ENCODE peak calls at places on chromosomes 6 and 20, in nine cellular contexts. L is stomach, C is breast epithelium, O is Panc1, R is upper lobe of left lung, T is HepG2, F is SK-N-SH, J is H1, B is GM12878. A is an unnamed sample. For H3K4me1, the result is how much of the 10 kb centered on the place peaks cover.

GRCh38 chr20:50649587-50649986 is 41.8 kb downstream of the RIPOR3 start:
- DNase-seq in L (no peak), B (no peak), J (no peak), C (no peak), T (no peak), R (no peak), F (peak), O (no peak), A (no peak)

GRCh38 chr6:53492860-53493634 is 51.9 kb downstream of the GCLC start:
- DNase-seq in O (peak), B (no peak), R (no peak), J (no peak), F (peak), L (no peak), T (peak), C (no peak), A (no peak)

GRCh38 chr6:169320013-169320412 is 66.4 kb upstream of the THBS2 start:
- DNase-seq in O (no peak), R (no peak), C (no peak), L (no peak), B (no peak), T (no peak), F (no peak), J (no peak), A (no peak)

GRCh38 chr20:4160761-4161305 is 145.5 kb upstream of the RNF24 start:
- DNase-seq in C (no peak), R (peak), J (no peak), T (peak), F (no peak), B (no peak), L (no peak), O (no peak), A (peak)

GRCh38 chr6:17867880-17868279 is 119.6 kb downstream of the KIF13A start:
- DNase-seq in F (peak), J (no peak), C (no peak), L (no peak), B (no peak), T (peak), R (no peak), O (no peak), A (no peak)

GRCh38 chr6:17869753-17870050 is 117.7 kb downstream of the KIF13A start:
- DNase-seq in R (no peak), L (no peak), B (no peak), F (peak), T (no peak), C (no peak), J (no peak), O (no peak), A (no peak)

GRCh38 chr20:1815502-1816085 is 79.6 kb upstream of the SIRPA start:
- DNase-seq in T (no peak), B (no peak), R (no peak), J (no peak), C (no peak), L (no peak), F (no peak), O (no peak), A (no peak)

GRCh38 chr20:64056889-64057627 is 5.9 kb upstream of the TCEA2 start:
- DNase-seq in T (no peak), F (no peak), O (no peak), R (no peak), B (no peak), L (no peak), C (no peak), J (no peak), A (no peak)

GRCh38 chr20:62726716-62727583 is 18.3 kb downstream of the NTSR1 start:
- DNase-seq in O (no peak), F (no peak), B (no peak), L (no peak), R (no peak), J (no peak), T (no peak), C (no peak), A (no peak)

GRCh38 chr20:10370091-10370887 is 63.7 kb downstream of the MKKS start:
- DNase-seq in C (no peak), O (no peak), L (no peak), R (no peak), F (no peak), T (peak), B (no peak), J (no peak), A (no peak)

GRCh38 chr6:16564430-16564829 is 196.8 kb downstream of the ATXN1 start:
- DNase-seq in O (no peak), F (no peak), B (no peak), T (no peak), L (no peak), C (no peak), R (no peak), J (no peak), A (no peak)

GRCh38 chr6:129502261-129502660 is 207.7 kb downstream of the ARHGAP18 start:
- DNase-seq in L (no peak), B (no peak), R (no peak), J (no peak), C (no peak), O (no peak), F (no peak), T (no peak), A (no peak)

GRCh38 chr6:170046786-170047626 is 243.9 kb downstream of the DLL1 start:
- DNase-seq in O (no peak), T (no peak), L (peak), R (peak), J (no peak), F (no peak), C (peak), B (no peak), A (peak)

GRCh38 chr6:134979142-134979541 is 29.2 kb upstream of the ALDH8A1 start:
- DNase-seq in J (no peak), O (no peak), F (no peak), C (no peak), R (no peak), B (peak), L (no peak), T (no peak), A (no peak)

GRCh38 chr6:57316581-57317059 is 810 bp upstream of the PRIM2 start:
- DNase-seq in B (peak), F (peak), R (peak), C (peak), J (peak), L (peak), O (peak), T (peak), A (peak)
- TF ChIP-seq POLR2AphosphoS5 in B (no peak), F (peak), R (no peak), C (peak), J (no peak), L (peak), O (no peak), T (peak), A (peak)

DNA sequence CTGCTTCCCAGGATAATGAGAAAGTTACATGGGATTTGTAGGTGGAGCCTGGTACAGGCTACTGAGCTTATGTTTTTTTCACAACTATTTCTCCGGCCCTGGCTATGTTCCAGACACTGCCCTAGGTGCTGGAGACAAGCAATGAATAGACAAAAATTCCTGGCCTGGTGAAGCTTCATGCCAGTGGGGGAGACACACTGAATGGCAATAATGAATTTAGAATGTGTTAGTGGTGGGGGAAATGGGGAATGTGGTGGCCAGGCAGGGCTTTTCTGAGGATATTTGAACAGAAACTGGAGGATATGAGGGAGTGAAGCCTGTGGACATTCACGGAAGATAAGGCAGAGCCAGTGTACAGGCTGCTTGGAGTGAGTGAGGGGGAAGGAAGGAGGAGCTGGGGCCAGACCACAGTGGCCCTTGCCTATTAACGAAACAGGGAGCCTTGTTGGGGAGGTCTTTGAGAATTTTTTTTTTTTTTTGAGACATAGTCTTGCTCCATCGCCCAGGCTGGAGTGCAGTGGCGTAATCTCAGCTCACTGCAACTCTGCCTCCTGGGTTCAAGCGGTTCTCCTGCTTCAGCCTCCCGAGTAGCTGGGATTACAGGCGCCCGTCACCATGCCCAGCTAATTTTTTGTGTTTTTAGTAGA is 6.6 kb downstream of the FOXS1 start:
- DNase-seq in J (no peak), T (no peak), C (no peak), L (no peak), B (no peak), F (no peak), O (no peak), R (no peak), A (no peak)
- H3K4me1 ChIP-seq in J (under half), T (under half), C (under half), L (under half), B (under half), F (half or more), O (half or more), R (under half), A (under half)

DNA sequence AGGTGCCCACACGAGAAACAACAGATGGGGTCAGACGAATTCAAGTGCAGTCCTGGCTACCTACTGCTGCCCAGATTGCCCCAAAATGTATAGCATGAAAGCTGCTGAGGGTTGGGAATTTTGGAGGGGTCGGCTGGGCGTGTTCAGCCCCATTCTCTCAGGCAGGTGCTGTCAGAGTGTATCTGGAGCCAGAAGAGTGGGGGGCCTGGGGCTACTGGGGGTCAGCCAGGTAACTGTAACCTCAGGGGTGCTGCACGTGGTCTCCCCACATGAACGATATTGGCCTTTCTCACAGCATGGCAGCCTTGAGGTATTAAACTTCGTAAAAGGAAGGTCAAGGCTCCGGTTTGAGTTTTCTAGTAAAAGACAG is 14.6 kb downstream of the SYNDIG1 start:
- DNase-seq in J (no peak), L (no peak), B (no peak), C (no peak), R (no peak), T (no peak), O (no peak), F (no peak), A (no peak)
- TF ChIP-seq POLR2AphosphoS5 in J (no peak), L (no peak), B (no peak), C (no peak), R (no peak), T (no peak), O (no peak), F (no peak), A (no peak)

DNA sequence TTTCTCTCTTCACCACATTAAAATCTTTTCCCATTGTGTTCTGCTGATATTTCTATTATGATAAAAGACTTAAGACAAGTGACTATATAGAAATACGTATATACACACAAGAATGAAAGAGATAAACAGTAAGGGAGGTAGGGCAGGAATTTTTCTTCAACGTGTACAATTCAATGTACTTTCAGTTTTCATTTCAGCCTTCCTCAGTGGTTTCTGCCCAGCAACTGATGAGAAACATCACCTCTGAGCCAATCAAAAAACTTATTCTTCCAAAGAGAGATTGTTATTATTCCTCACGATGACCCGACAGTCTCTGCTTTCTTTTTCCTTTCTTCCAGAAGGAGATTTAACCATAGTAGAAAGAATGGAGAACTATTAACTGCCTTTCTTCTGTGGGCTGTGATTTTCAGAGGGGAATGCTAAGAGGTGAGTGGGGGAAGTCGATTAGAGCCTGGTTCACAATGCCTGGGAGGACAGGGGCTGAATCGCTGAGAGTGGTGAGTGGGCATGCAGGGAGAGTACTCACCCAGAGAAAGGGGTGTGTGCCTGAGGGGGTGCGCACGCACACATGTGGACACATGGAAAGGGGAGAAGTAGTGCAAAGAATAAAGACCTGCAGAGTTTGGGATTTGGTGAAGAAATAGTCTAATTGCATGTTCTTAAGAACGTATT is at the start of gene BTN3A1:
- DNase-seq in C (no peak), O (peak), L (peak), R (peak), B (peak), J (no peak), F (peak), T (peak), A (peak)
- H3K4me1 ChIP-seq in C (under half), O (under half), L (under half), R (under half), B (under half), J (under half), F (under half), T (under half), A (under half)

GRCh38 chr6:22057962-22058361 is 238.9 kb downstream of the PRL start:
- DNase-seq in R (no peak), O (no peak), J (no peak), F (no peak), B (no peak), T (no peak), L (no peak), C (no peak), A (no peak)

GRCh38 chr6:22053385-22053997 is 243.3 kb downstream of the PRL start:
- DNase-seq in C (no peak), O (no peak), B (no peak), J (no peak), T (no peak), R (no peak), L (no peak), F (no peak), A (no peak)

GRCh38 chr6:22056398-22056797 is 240.4 kb downstream of the PRL start:
- DNase-seq in R (no peak), L (no peak), O (no peak), T (no peak), F (no peak), J (no peak), B (no peak), C (no peak), A (no peak)
- TF ChIP-seq POLR2AphosphoS5 in R (no peak), L (no peak), O (no peak), T (no peak), F (no peak), J (no peak), B (no peak), C (peak), A (no peak)

DNA sequence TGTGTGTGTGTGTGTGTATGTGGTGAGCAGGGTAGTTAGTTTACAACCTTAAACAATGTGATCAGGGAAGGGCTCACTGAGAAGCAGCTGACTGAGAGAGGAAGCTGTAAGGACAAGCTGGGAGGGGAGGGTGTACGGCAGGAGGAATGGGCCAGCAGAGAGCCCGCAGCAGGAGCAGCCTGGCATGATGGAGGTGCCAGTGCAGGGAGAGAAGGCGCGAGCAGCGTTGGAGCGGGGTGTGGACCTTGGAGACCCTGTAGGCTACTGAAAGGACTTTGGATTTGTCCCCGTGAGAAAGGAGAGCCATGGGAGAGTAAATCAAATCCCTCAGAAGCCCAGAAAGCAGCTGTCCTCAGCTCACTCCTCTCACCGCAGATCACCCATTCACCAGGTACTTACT is 18.5 kb downstream of the FAM209B start:
- DNase-seq in O (no peak), J (no peak), L (no peak), C (no peak), B (no peak), T (no peak), F (no peak), R (no peak), A (no peak)
- H3K4me1 ChIP-seq in O (under half), J (under half), L (under half), C (under half), B (under half), T (under half), F (under half), R (under half), A (under half)

GRCh38 chr6:108164815-108165706 is 761 bp upstream of the NR2E1 start:
- DNase-seq in R (no peak), T (no peak), B (no peak), O (no peak), L (no peak), C (no peak), F (peak), J (no peak), A (no peak)
- TF ChIP-seq POLR2AphosphoS5 in R (no peak), T (no peak), B (no peak), O (no peak), L (no peak), C (no peak), F (no peak), J (no peak), A (no peak)

GRCh38 chr6:118122801-118123200 is 215.7 kb downstream of the SLC35F1 start:
- DNase-seq in O (no peak), F (no peak), T (no peak), C (no peak), L (no peak), J (no peak), R (no peak), B (no peak), A (no peak)
- H3K4me1 ChIP-seq in O (under half), F (under half), T (under half), C (under half), L (under half), J (under half), R (under half), B (under half), A (under half)

DNA sequence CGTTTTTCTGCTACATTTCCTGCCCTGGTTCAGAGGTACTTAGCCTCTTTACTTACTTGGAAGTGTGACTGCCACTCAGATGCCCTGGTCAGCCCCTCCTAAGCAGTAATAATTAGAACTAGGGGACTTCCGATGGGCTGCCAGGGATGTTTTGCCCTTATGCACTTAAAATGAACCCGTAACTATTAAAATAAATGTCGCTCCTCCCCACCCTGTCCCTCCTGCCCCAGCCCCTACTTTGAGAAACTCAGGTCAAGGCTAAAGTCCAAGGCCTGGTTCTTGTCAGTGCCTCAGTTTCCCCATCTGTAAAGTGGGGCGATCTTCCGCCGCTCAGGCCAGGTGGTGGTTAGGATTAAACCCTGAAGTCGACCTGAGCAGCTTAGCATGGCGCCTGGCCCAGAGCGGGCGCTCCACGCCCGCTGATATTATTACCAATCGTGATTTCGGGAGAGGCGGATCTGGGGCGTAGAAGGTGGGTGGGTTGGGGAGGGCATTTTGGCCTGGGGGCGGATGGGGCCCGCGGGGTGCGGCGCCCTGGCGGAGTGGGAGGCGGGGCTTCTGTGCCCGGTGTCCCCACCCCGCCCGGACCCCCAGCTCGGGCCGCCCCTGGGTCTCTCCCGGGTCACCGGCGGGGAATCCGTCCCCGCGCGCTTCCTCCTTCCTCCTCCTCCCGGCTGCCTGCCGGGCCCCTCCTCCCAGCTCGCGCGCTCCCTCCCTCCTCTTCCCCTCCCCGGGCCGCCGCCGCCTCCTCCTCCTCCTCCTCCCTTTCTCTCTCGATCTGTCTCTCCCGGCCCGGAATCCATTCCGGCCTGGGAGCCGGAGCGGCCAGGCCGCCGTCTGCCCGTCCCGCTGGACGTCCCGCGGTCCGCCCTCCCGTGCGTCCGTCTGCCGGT is at the start of gene SRC:
- DNase-seq in R (peak), L (peak), C (peak), O (no peak), F (peak), J (peak), T (peak), B (no peak), A (peak)
- TF ChIP-seq POLR2AphosphoS5 in R (no peak), L (peak), C (no peak), O (peak), F (peak), J (peak), T (no peak), B (peak), A (no peak)